ENCODE peak calls at places on chromosome 19, in four cellular contexts. B is smooth muscle cell of the brain vasculature; G is activated naive CD4-positive, alpha-beta T cell treated with anti-CD3 and anti-CD28 coated beads, Interleukin-2, amount 10 ng/mL, durations not matched to agents 7 days and 5 days; P is activated CD4-positive, CD25-positive, alpha-beta regulatory T cell treated with anti-CD3 and anti-CD28 coated beads, Interleukin-2, amount 50 U/mL, for 72 hours. Y is an unnamed sample.

GRCh38 chr19:45124021-45124420 is 31.0 kb downstream of the PPP1R37 start:
- DNase-seq in P (no peak), G (no peak), B (no peak), Y (no peak)

GRCh38 chr19:1365306-1365963 is 18.3 kb upstream of the NDUFS7 start:
- DNase-seq in P (no peak), G (no peak), B (no peak), Y (no peak)

GRCh38 chr19:15443838-15444237 is 5.9 kb downstream of the WIZ start:
- DNase-seq in P (no peak), B (no peak), G (no peak), Y (no peak)

GRCh38 chr19:55179570-55180484 is at the start of gene SYT5:
- DNase-seq in P (peak), B (no peak), G (peak), Y (no peak)

GRCh38 chr19:1455336-1456120 is 5.6 kb downstream of the APC2 start:
- DNase-seq in P (peak), G (peak), B (no peak), Y (peak)

GRCh38 chr19:19447536-19448237 is 42.2 kb downstream of the GATAD2A start:
- DNase-seq in P (no peak), G (peak), B (no peak), Y (no peak)

GRCh38 chr19:12834976-12835757 is 788 bp upstream of the RTBDN start:
- DNase-seq in G (peak), B (no peak), P (no peak), Y (peak)

GRCh38 chr19:51807111-51807701 is 12.2 kb downstream of the FPR3 start:
- DNase-seq in G (no peak), B (no peak), P (no peak), Y (peak)

GRCh38 chr19:40279120-40279551 is 6.0 kb downstream of the AKT2 start:
- DNase-seq in G (no peak), P (no peak), B (peak), Y (no peak)

GRCh38 chr19:17949956-17950309 is 17.0 kb upstream of the KCNN1 start:
- DNase-seq in P (no peak), G (no peak), B (no peak), Y (no peak)

GRCh38 chr19:19657397-19657783 is 6.1 kb downstream of the ATP13A1 start:
- DNase-seq in P (no peak), G (no peak), B (no peak), Y (no peak)

GRCh38 chr19:38319421-38320258 is at the start of gene KCNK6:
- DNase-seq in G (peak), P (peak), B (no peak), Y (peak)

GRCh38 chr19:15548648-15549047 is 40.3 kb downstream of the CYP4F22 start:
- DNase-seq in P (no peak), G (no peak), B (no peak), Y (no peak)

GRCh38 chr19:56350416-56351045 is 35.9 kb upstream of the ZSCAN5A start:
- DNase-seq in B (peak), G (peak), P (no peak), Y (peak)

GRCh38 chr19:48858984-48859710 is 9.3 kb downstream of the PLEKHA4 start:
- DNase-seq in G (peak), B (no peak), P (peak), Y (peak)

GRCh38 chr19:35704218-35704617 is at the start of gene ZBTB32:
- DNase-seq in B (no peak), P (no peak), G (peak), Y (no peak)

GRCh38 chr19:10009269-10009665 is 1.0 kb downstream of the COL5A3 start:
- DNase-seq in G (peak), B (peak), P (no peak), Y (no peak)

GRCh38 chr19:44847144-44848035 is 1.3 kb downstream of the NECTIN2 start:
- DNase-seq in B (no peak), P (no peak), G (peak), Y (no peak)

GRCh38 chr19:22901431-22902130 is 69.5 kb downstream of the ZNF723 start:
- DNase-seq in P (no peak), G (no peak), B (no peak), Y (no peak)

GRCh38 chr19:53272044-53272443 is 4.5 kb upstream of the VN1R4 start:
- DNase-seq in G (no peak), P (no peak), B (no peak), Y (no peak)

GRCh38 chr19:8731428-8732169 is 10.2 kb downstream of the OR2Z1 start:
- DNase-seq in B (no peak), P (no peak), G (peak), Y (peak)

GRCh38 chr19:50500753-50501151 is 10.2 kb downstream of the JOSD2 start:
- DNase-seq in B (no peak), G (no peak), P (no peak), Y (no peak)

GRCh38 chr19:4375164-4375619 is 25.2 kb downstream of the SH3GL1 start:
- DNase-seq in P (no peak), B (no peak), G (no peak), Y (no peak)

GRCh38 chr19:1910169-1910568 is 5.0 kb downstream of the ADAT3 start:
- DNase-seq in P (no peak), B (no peak), G (no peak), Y (no peak)